ENCODE peak calls at places on chromosome 22, in eight cellular contexts. One of them, this sample, is unnamed.

GRCh38 chr22:17576475-17576874 is 13.2 kb downstream of the SLC25A18 start:
- DNase-seq in tibial artery: no peak
- DNase-seq in effector memory CD4-positive, alpha-beta T cell: no peak
- DNase-seq in A549: no peak
- DNase-seq in left ventricle myocardium inferior: no peak
- DNase-seq in GM23338: peak; percentile 51
- DNase-seq in CD8-positive, alpha-beta memory T cell: no peak
- DNase-seq in stomach: no peak
- DNase-seq in this sample: no peak

GRCh38 chr22:37025500-37026070 is 6.0 kb downstream of the MPST start:
- DNase-seq in left ventricle myocardium inferior: no peak
- DNase-seq in tibial artery: no peak
- DNase-seq in CD8-positive, alpha-beta memory T cell: no peak
- DNase-seq in stomach: no peak
- DNase-seq in effector memory CD4-positive, alpha-beta T cell: no peak
- DNase-seq in GM23338: no peak
- DNase-seq in A549: no peak
- DNase-seq in this sample: no peak

GRCh38 chr22:42281284-42281683 is 10.8 kb upstream of the TCF20 start:
- DNase-seq in CD8-positive, alpha-beta memory T cell: no peak
- DNase-seq in effector memory CD4-positive, alpha-beta T cell: no peak
- DNase-seq in tibial artery: peak; percentile 38
- DNase-seq in GM23338: no peak
- DNase-seq in A549: no peak
- DNase-seq in left ventricle myocardium inferior: peak; percentile 5
- DNase-seq in stomach: no peak
- DNase-seq in this sample: no peak

GRCh38 chr22:25475554-25476022 is 88.9 kb upstream of the GRK3 start:
- DNase-seq in CD8-positive, alpha-beta memory T cell: no peak
- DNase-seq in A549: peak; percentile 6
- DNase-seq in tibial artery: no peak
- DNase-seq in left ventricle myocardium inferior: no peak
- DNase-seq in stomach: no peak
- DNase-seq in GM23338: peak; percentile 27
- DNase-seq in effector memory CD4-positive, alpha-beta T cell: no peak
- DNase-seq in this sample: no peak

GRCh38 chr22:37242395-37242918 is 1.6 kb downstream of the RAC2 start:
- DNase-seq in stomach: peak; percentile 74
- DNase-seq in tibial artery: no peak
- DNase-seq in A549: no peak
- DNase-seq in GM23338: no peak
- DNase-seq in effector memory CD4-positive, alpha-beta T cell: peak; percentile 87
- DNase-seq in left ventricle myocardium inferior: peak; percentile 55
- DNase-seq in CD8-positive, alpha-beta memory T cell: peak; percentile 84
- DNase-seq in this sample: peak; percentile 89

GRCh38 chr22:38284042-38284402 is 11.2 kb upstream of the TMEM184B start:
- DNase-seq in effector memory CD4-positive, alpha-beta T cell: no peak
- DNase-seq in GM23338: no peak
- DNase-seq in CD8-positive, alpha-beta memory T cell: no peak
- DNase-seq in stomach: no peak
- DNase-seq in left ventricle myocardium inferior: no peak
- DNase-seq in A549: no peak
- DNase-seq in tibial artery: peak; percentile 85
- DNase-seq in this sample: no peak

GRCh38 chr22:29108137-29108536 is 35.3 kb downstream of the KREMEN1 start:
- DNase-seq in CD8-positive, alpha-beta memory T cell: no peak
- DNase-seq in effector memory CD4-positive, alpha-beta T cell: no peak
- DNase-seq in GM23338: no peak
- DNase-seq in stomach: no peak
- DNase-seq in left ventricle myocardium inferior: no peak
- DNase-seq in A549: peak; percentile 38
- DNase-seq in tibial artery: no peak
- DNase-seq in this sample: no peak

GRCh38 chr22:27238935-27239510 is 562.5 kb downstream of the MN1 start:
- DNase-seq in left ventricle myocardium inferior: peak; percentile 89
- DNase-seq in CD8-positive, alpha-beta memory T cell: no peak
- DNase-seq in tibial artery: peak; percentile 89
- DNase-seq in GM23338: no peak
- DNase-seq in effector memory CD4-positive, alpha-beta T cell: no peak
- DNase-seq in A549: peak; percentile 91
- DNase-seq in stomach: no peak
- DNase-seq in this sample: no peak

GRCh38 chr22:41117127-41117965 is 25.0 kb downstream of the EP300 start:
- DNase-seq in stomach: no peak
- DNase-seq in left ventricle myocardium inferior: no peak
- DNase-seq in CD8-positive, alpha-beta memory T cell: no peak
- DNase-seq in effector memory CD4-positive, alpha-beta T cell: no peak
- DNase-seq in A549: no peak
- DNase-seq in tibial artery: no peak
- DNase-seq in GM23338: no peak
- DNase-seq in this sample: no peak

GRCh38 chr22:20259336-20259705 is 8.8 kb downstream of the RTN4R start:
- DNase-seq in effector memory CD4-positive, alpha-beta T cell: no peak
- DNase-seq in stomach: no peak
- DNase-seq in A549: no peak
- DNase-seq in tibial artery: no peak
- DNase-seq in CD8-positive, alpha-beta memory T cell: no peak
- DNase-seq in left ventricle myocardium inferior: no peak
- DNase-seq in GM23338: no peak
- DNase-seq in this sample: no peak

GRCh38 chr22:25016311-25016710 is 63.8 kb downstream of the KIAA1671 start:
- DNase-seq in stomach: no peak
- DNase-seq in left ventricle myocardium inferior: no peak
- DNase-seq in A549: no peak
- DNase-seq in tibial artery: no peak
- DNase-seq in effector memory CD4-positive, alpha-beta T cell: no peak
- DNase-seq in GM23338: no peak
- DNase-seq in CD8-positive, alpha-beta memory T cell: no peak
- DNase-seq in this sample: no peak

DNA sequence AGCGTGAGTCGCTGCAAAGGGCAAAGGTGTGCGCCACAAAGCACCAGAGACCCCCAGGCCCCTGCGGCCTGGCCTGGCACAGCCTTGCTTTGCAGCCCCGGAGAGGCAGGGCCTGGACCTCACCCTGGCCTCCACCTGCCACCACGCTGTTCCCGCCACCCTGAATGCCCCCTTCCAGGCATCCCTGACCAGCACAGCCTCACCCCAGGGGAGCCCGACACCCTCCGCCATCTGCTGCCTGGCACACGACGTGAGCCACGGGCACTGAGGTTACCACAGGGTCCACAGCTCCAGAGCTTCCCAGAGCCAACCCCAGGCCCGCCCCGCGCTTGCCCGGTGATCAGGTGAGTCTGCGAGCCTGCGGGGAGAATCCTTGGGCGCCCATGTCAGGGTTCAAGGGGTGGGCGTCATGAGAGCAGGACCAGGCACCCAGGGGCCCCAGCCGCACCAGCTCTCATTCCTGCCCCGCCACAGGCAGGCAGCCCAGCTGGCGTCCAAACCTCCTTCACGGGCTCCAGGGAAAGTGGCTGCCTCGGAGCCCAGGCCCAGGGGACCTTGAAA is 171.3 kb downstream of the BRD1 start:
- DNase-seq in CD8-positive, alpha-beta memory T cell: no peak
- DNase-seq in GM23338: no peak
- DNase-seq in A549: no peak
- DNase-seq in effector memory CD4-positive, alpha-beta T cell: no peak
- DNase-seq in stomach: no peak
- DNase-seq in left ventricle myocardium inferior: no peak
- DNase-seq in tibial artery: no peak
- DNase-seq in this sample: no peak
- H3K27ac ChIP-seq in CD8-positive, alpha-beta memory T cell: peak overlapping the region; percentile 57
- H3K27ac ChIP-seq in GM23338: no peak overlapping the region
- H3K27ac ChIP-seq in A549: no peak overlapping the region
- H3K27ac ChIP-seq in effector memory CD4-positive, alpha-beta T cell: peak overlapping the region; percentile 51
- H3K27ac ChIP-seq in stomach: no peak overlapping the region
- H3K27ac ChIP-seq in left ventricle myocardium inferior: peak overlapping the region; percentile 91
- H3K27ac ChIP-seq in tibial artery: no peak overlapping the region
- H3K27ac ChIP-seq in this sample: peak overlapping the region; percentile 65

GRCh38 chr22:31789803-31790202 is 36.0 kb downstream of the DEPDC5 start:
- DNase-seq in CD8-positive, alpha-beta memory T cell: no peak
- DNase-seq in A549: no peak
- DNase-seq in GM23338: no peak
- DNase-seq in left ventricle myocardium inferior: no peak
- DNase-seq in tibial artery: no peak
- DNase-seq in effector memory CD4-positive, alpha-beta T cell: no peak
- DNase-seq in stomach: no peak
- DNase-seq in this sample: no peak

DNA sequence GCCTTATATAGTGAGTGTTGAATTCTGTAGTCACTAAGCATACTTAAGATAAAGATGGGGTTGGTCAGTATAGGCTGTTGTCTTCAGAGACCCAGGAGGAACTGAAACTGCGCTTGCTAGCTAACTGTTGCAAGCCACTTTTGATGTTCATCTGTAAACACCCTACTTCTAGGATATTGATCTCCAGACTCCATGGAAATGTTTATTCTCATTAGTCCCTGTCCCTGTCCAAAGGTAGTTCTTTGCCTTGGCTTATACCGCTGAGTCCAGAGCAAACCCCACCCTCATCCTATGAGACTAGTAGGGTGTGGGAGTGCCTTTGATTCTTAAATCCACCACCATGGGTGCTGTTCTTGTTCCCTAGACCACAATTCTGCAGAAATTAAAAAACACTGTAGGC is 36.4 kb downstream of the DEPDC5 start:
- DNase-seq in CD8-positive, alpha-beta memory T cell: no peak
- DNase-seq in GM23338: no peak
- DNase-seq in effector memory CD4-positive, alpha-beta T cell: no peak
- DNase-seq in A549: no peak
- DNase-seq in left ventricle myocardium inferior: no peak
- DNase-seq in stomach: no peak
- DNase-seq in tibial artery: no peak
- DNase-seq in this sample: no peak
- H3K27ac ChIP-seq in CD8-positive, alpha-beta memory T cell: no peak overlapping the region
- H3K27ac ChIP-seq in GM23338: no peak overlapping the region
- H3K27ac ChIP-seq in effector memory CD4-positive, alpha-beta T cell: no peak overlapping the region
- H3K27ac ChIP-seq in A549: no peak overlapping the region
- H3K27ac ChIP-seq in left ventricle myocardium inferior: peak overlapping the region; percentile 12
- H3K27ac ChIP-seq in stomach: no peak overlapping the region
- H3K27ac ChIP-seq in tibial artery: no peak overlapping the region
- H3K27ac ChIP-seq in this sample: no peak overlapping the region

GRCh38 chr22:44685384-44686056 is 16.5 kb upstream of the PRR5 start:
- DNase-seq in A549: peak; percentile 53
- DNase-seq in effector memory CD4-positive, alpha-beta T cell: peak; percentile 75
- DNase-seq in tibial artery: no peak
- DNase-seq in GM23338: peak; percentile 72
- DNase-seq in stomach: peak; percentile 70
- DNase-seq in left ventricle myocardium inferior: no peak
- DNase-seq in CD8-positive, alpha-beta memory T cell: peak; percentile 78
- DNase-seq in this sample: peak; percentile 73
- H3K27ac ChIP-seq in A549: peak overlapping the region; percentile 69
- H3K27ac ChIP-seq in effector memory CD4-positive, alpha-beta T cell: peak overlapping the region; percentile 24
- H3K27ac ChIP-seq in tibial artery: no peak overlapping the region
- H3K27ac ChIP-seq in GM23338: no peak overlapping the region
- H3K27ac ChIP-seq in stomach: no peak overlapping the region
- H3K27ac ChIP-seq in left ventricle myocardium inferior: no peak overlapping the region
- H3K27ac ChIP-seq in CD8-positive, alpha-beta memory T cell: peak overlapping the region; percentile 61
- H3K27ac ChIP-seq in this sample: no peak overlapping the region

DNA sequence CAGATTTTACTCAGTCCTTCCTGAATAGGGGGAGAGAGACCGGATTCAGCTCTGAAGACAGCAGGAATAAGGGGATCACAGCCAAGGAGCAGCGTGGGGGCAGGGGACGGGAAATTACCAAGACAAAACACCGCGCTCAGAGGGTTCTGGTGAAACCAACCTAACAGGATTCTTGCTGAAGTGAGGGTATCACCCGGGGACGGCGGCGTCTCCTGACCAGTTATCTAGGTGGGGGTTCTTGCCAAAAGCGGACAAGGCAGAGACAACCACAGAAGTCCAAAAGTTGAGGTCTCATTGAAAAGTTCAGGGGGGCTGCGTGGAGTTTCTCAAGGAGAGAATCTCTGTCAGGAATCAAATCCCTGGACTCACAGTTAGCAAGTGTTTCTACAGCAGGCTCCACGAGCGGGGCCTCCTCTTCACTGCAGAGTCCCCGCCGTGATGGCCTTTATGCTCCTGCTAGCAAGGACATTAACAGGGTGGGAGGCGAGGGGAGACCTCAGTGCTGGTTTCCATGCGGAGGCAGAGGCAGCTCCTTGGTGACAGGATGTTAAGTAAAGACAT is 291.0 kb downstream of the BRD1 start:
- DNase-seq in CD8-positive, alpha-beta memory T cell: no peak
- DNase-seq in GM23338: no peak
- DNase-seq in A549: no peak
- DNase-seq in tibial artery: peak; percentile 49
- DNase-seq in effector memory CD4-positive, alpha-beta T cell: no peak
- DNase-seq in left ventricle myocardium inferior: no peak
- DNase-seq in stomach: no peak
- DNase-seq in this sample: no peak
- H3K27ac ChIP-seq in CD8-positive, alpha-beta memory T cell: no peak overlapping the region
- H3K27ac ChIP-seq in GM23338: no peak overlapping the region
- H3K27ac ChIP-seq in A549: no peak overlapping the region
- H3K27ac ChIP-seq in tibial artery: no peak overlapping the region
- H3K27ac ChIP-seq in effector memory CD4-positive, alpha-beta T cell: no peak overlapping the region
- H3K27ac ChIP-seq in left ventricle myocardium inferior: no peak overlapping the region
- H3K27ac ChIP-seq in stomach: no peak overlapping the region
- H3K27ac ChIP-seq in this sample: no peak overlapping the region

GRCh38 chr22:22932512-22932941 is 44.9 kb downstream of the IGLL5 start:
- DNase-seq in GM23338: no peak
- DNase-seq in CD8-positive, alpha-beta memory T cell: no peak
- DNase-seq in stomach: no peak
- DNase-seq in left ventricle myocardium inferior: no peak
- DNase-seq in tibial artery: no peak
- DNase-seq in A549: no peak
- DNase-seq in effector memory CD4-positive, alpha-beta T cell: no peak
- DNase-seq in this sample: no peak
- H3K27ac ChIP-seq in GM23338: no peak overlapping the region
- H3K27ac ChIP-seq in CD8-positive, alpha-beta memory T cell: no peak overlapping the region
- H3K27ac ChIP-seq in stomach: no peak overlapping the region
- H3K27ac ChIP-seq in left ventricle myocardium inferior: no peak overlapping the region
- H3K27ac ChIP-seq in tibial artery: no peak overlapping the region
- H3K27ac ChIP-seq in A549: no peak overlapping the region
- H3K27ac ChIP-seq in effector memory CD4-positive, alpha-beta T cell: no peak overlapping the region
- H3K27ac ChIP-seq in this sample: no peak overlapping the region